ENCODE peak calls at places on chromosomes 11 and 22, in nine cellular contexts. One of them, this sample, is unnamed.

GRCh38 chr11:14907411-14908213 is 15.6 kb upstream of the CYP2R1 start:
- DNase-seq in GM19239: no peak
- DNase-seq in CD8-positive, alpha-beta memory T cell: peak
- DNase-seq in adrenal gland: peak
- DNase-seq in activated T-cell treated with anti-CD3 and anti-CD28 coated beads, Interleukin-2, amount 50 U/mL, for 24 hours: peak
- DNase-seq in A549: peak
- DNase-seq in HEK293T: peak
- DNase-seq in frontal cortex: no peak
- DNase-seq in lower leg skin: peak
- DNase-seq in this sample: peak

GRCh38 chr11:68118753-68119448 is 2.3 kb downstream of the CHKA start:
- DNase-seq in activated T-cell treated with anti-CD3 and anti-CD28 coated beads, Interleukin-2, amount 50 U/mL, for 24 hours: no peak
- DNase-seq in HEK293T: no peak
- DNase-seq in adrenal gland: peak
- DNase-seq in lower leg skin: peak
- DNase-seq in CD8-positive, alpha-beta memory T cell: no peak
- DNase-seq in GM19239: no peak
- DNase-seq in frontal cortex: no peak
- DNase-seq in A549: no peak
- DNase-seq in this sample: peak

GRCh38 chr11:109223441-109223840 is 198.5 kb upstream of the C11orf87 start:
- DNase-seq in frontal cortex: no peak
- DNase-seq in HEK293T: no peak
- DNase-seq in A549: no peak
- DNase-seq in CD8-positive, alpha-beta memory T cell: no peak
- DNase-seq in adrenal gland: no peak
- DNase-seq in activated T-cell treated with anti-CD3 and anti-CD28 coated beads, Interleukin-2, amount 50 U/mL, for 24 hours: no peak
- DNase-seq in lower leg skin: no peak
- DNase-seq in GM19239: no peak
- DNase-seq in this sample: no peak

GRCh38 chr22:43090130-43090789 is 1.1 kb upstream of the TTLL1 start:
- DNase-seq in HEK293T: peak
- DNase-seq in activated T-cell treated with anti-CD3 and anti-CD28 coated beads, Interleukin-2, amount 50 U/mL, for 24 hours: peak
- DNase-seq in lower leg skin: peak
- DNase-seq in adrenal gland: peak
- DNase-seq in A549: peak
- DNase-seq in frontal cortex: peak
- DNase-seq in GM19239: peak
- DNase-seq in CD8-positive, alpha-beta memory T cell: peak
- DNase-seq in this sample: peak

GRCh38 chr11:431921-432320 is 9.9 kb downstream of the ANO9 start:
- DNase-seq in lower leg skin: no peak
- DNase-seq in GM19239: no peak
- DNase-seq in CD8-positive, alpha-beta memory T cell: no peak
- DNase-seq in frontal cortex: no peak
- DNase-seq in HEK293T: no peak
- DNase-seq in activated T-cell treated with anti-CD3 and anti-CD28 coated beads, Interleukin-2, amount 50 U/mL, for 24 hours: no peak
- DNase-seq in A549: no peak
- DNase-seq in adrenal gland: no peak
- DNase-seq in this sample: no peak

GRCh38 chr11:5932671-5933070 is 9.4 kb upstream of the OR56A3 start:
- DNase-seq in lower leg skin: no peak
- DNase-seq in frontal cortex: no peak
- DNase-seq in activated T-cell treated with anti-CD3 and anti-CD28 coated beads, Interleukin-2, amount 50 U/mL, for 24 hours: no peak
- DNase-seq in A549: no peak
- DNase-seq in GM19239: no peak
- DNase-seq in CD8-positive, alpha-beta memory T cell: no peak
- DNase-seq in HEK293T: no peak
- DNase-seq in adrenal gland: no peak
- DNase-seq in this sample: no peak

GRCh38 chr11:80632691-80633090 is 1191.9 kb upstream of the TENM4 start:
- DNase-seq in A549: no peak
- DNase-seq in CD8-positive, alpha-beta memory T cell: no peak
- DNase-seq in HEK293T: no peak
- DNase-seq in GM19239: no peak
- DNase-seq in frontal cortex: no peak
- DNase-seq in lower leg skin: no peak
- DNase-seq in adrenal gland: no peak
- DNase-seq in activated T-cell treated with anti-CD3 and anti-CD28 coated beads, Interleukin-2, amount 50 U/mL, for 24 hours: no peak
- DNase-seq in this sample: no peak

GRCh38 chr11:77557553-77557952 is 32.2 kb upstream of the AQP11 start:
- DNase-seq in GM19239: no peak
- DNase-seq in adrenal gland: no peak
- DNase-seq in HEK293T: peak
- DNase-seq in activated T-cell treated with anti-CD3 and anti-CD28 coated beads, Interleukin-2, amount 50 U/mL, for 24 hours: no peak
- DNase-seq in CD8-positive, alpha-beta memory T cell: no peak
- DNase-seq in frontal cortex: no peak
- DNase-seq in A549: peak
- DNase-seq in lower leg skin: no peak
- DNase-seq in this sample: no peak

GRCh38 chr22:17121235-17122195 is at the start of gene TMEM121B:
- DNase-seq in adrenal gland: peak
- DNase-seq in CD8-positive, alpha-beta memory T cell: no peak
- DNase-seq in HEK293T: peak
- DNase-seq in GM19239: no peak
- DNase-seq in A549: peak
- DNase-seq in activated T-cell treated with anti-CD3 and anti-CD28 coated beads, Interleukin-2, amount 50 U/mL, for 24 hours: peak
- DNase-seq in lower leg skin: peak
- DNase-seq in frontal cortex: peak
- DNase-seq in this sample: peak

GRCh38 chr22:17939011-17939410 is 85.3 kb downstream of the MICAL3 start:
- DNase-seq in CD8-positive, alpha-beta memory T cell: no peak
- DNase-seq in lower leg skin: peak
- DNase-seq in adrenal gland: peak
- DNase-seq in HEK293T: no peak
- DNase-seq in activated T-cell treated with anti-CD3 and anti-CD28 coated beads, Interleukin-2, amount 50 U/mL, for 24 hours: no peak
- DNase-seq in A549: no peak
- DNase-seq in frontal cortex: no peak
- DNase-seq in GM19239: no peak
- DNase-seq in this sample: no peak

GRCh38 chr11:26219506-26220117 is 112.3 kb upstream of the ANO3 start:
- DNase-seq in lower leg skin: no peak
- DNase-seq in adrenal gland: no peak
- DNase-seq in activated T-cell treated with anti-CD3 and anti-CD28 coated beads, Interleukin-2, amount 50 U/mL, for 24 hours: no peak
- DNase-seq in A549: no peak
- DNase-seq in frontal cortex: no peak
- DNase-seq in CD8-positive, alpha-beta memory T cell: no peak
- DNase-seq in GM19239: no peak
- DNase-seq in HEK293T: no peak
- DNase-seq in this sample: no peak

GRCh38 chr11:128298271-128298670 is 289.1 kb downstream of the ETS1 start:
- DNase-seq in frontal cortex: no peak
- DNase-seq in A549: no peak
- DNase-seq in HEK293T: no peak
- DNase-seq in activated T-cell treated with anti-CD3 and anti-CD28 coated beads, Interleukin-2, amount 50 U/mL, for 24 hours: no peak
- DNase-seq in CD8-positive, alpha-beta memory T cell: no peak
- DNase-seq in adrenal gland: no peak
- DNase-seq in lower leg skin: no peak
- DNase-seq in GM19239: no peak
- DNase-seq in this sample: no peak

GRCh38 chr22:39859903-39860588 is 33.5 kb downstream of the ENTHD1 start:
- DNase-seq in GM19239: no peak
- DNase-seq in frontal cortex: no peak
- DNase-seq in adrenal gland: no peak
- DNase-seq in A549: no peak
- DNase-seq in CD8-positive, alpha-beta memory T cell: no peak
- DNase-seq in HEK293T: no peak
- DNase-seq in activated T-cell treated with anti-CD3 and anti-CD28 coated beads, Interleukin-2, amount 50 U/mL, for 24 hours: no peak
- DNase-seq in lower leg skin: no peak
- DNase-seq in this sample: no peak

GRCh38 chr22:49663823-49664222 is 163.8 kb downstream of the BRD1 start:
- DNase-seq in A549: no peak
- DNase-seq in frontal cortex: no peak
- DNase-seq in lower leg skin: peak
- DNase-seq in HEK293T: no peak
- DNase-seq in adrenal gland: no peak
- DNase-seq in CD8-positive, alpha-beta memory T cell: no peak
- DNase-seq in activated T-cell treated with anti-CD3 and anti-CD28 coated beads, Interleukin-2, amount 50 U/mL, for 24 hours: peak
- DNase-seq in GM19239: no peak
- DNase-seq in this sample: no peak

GRCh38 chr11:118078972-118079411 is 2.1 kb downstream of the TMPRSS4 start:
- DNase-seq in CD8-positive, alpha-beta memory T cell: no peak
- DNase-seq in frontal cortex: no peak
- DNase-seq in activated T-cell treated with anti-CD3 and anti-CD28 coated beads, Interleukin-2, amount 50 U/mL, for 24 hours: no peak
- DNase-seq in lower leg skin: no peak
- DNase-seq in A549: no peak
- DNase-seq in GM19239: no peak
- DNase-seq in HEK293T: no peak
- DNase-seq in adrenal gland: no peak
- DNase-seq in this sample: no peak

GRCh38 chr22:36439481-36440271 is 41.8 kb downstream of the TXN2 start:
- DNase-seq in CD8-positive, alpha-beta memory T cell: no peak
- DNase-seq in lower leg skin: no peak
- DNase-seq in frontal cortex: no peak
- DNase-seq in GM19239: no peak
- DNase-seq in HEK293T: peak
- DNase-seq in activated T-cell treated with anti-CD3 and anti-CD28 coated beads, Interleukin-2, amount 50 U/mL, for 24 hours: no peak
- DNase-seq in A549: peak
- DNase-seq in adrenal gland: peak
- DNase-seq in this sample: peak

This sample was measured in K562.